ENCODE peak calls at places on chromosomes 1 and 21, in four cellular contexts. Q is CD8-positive, alpha-beta T cell; Z is neural progenitor cell; E is astrocyte of the cerebellum. F is an unnamed sample.

GRCh38 chr1:200619894-200620272 is 668 bp downstream of the KIF14 start:
- DNase-seq in Q (no peak), E (no peak), Z (no peak), F (no peak)

GRCh38 chr1:64915381-64916274 is 50.7 kb downstream of the JAK1 start:
- DNase-seq in Q (no peak), E (no peak), Z (no peak), F (no peak)

GRCh38 chr1:160789702-160790611 is 6.0 kb upstream of the LY9 start:
- DNase-seq in Q (no peak), E (no peak), Z (no peak), F (no peak)

GRCh38 chr1:172069535-172069934 is 228.2 kb downstream of the DNM3 start:
- DNase-seq in E (peak), Q (no peak), Z (no peak), F (no peak)

GRCh38 chr21:30257773-30258172 is 25.0 kb downstream of the KRTAP24-1 start:
- DNase-seq in Z (peak), Q (no peak), E (peak), F (peak)

GRCh38 chr1:2259668-2260392 is 31.7 kb downstream of the SKI start:
- DNase-seq in Z (no peak), E (no peak), Q (no peak), F (no peak)

GRCh38 chr1:24391882-24392603 is 21.5 kb downstream of the STPG1 start:
- DNase-seq in Q (peak), Z (peak), E (no peak), F (no peak)

GRCh38 chr1:63000508-63000907 is 216.6 kb downstream of the ATG4C start:
- DNase-seq in E (no peak), Q (no peak), Z (peak), F (no peak)

GRCh38 chr1:42952353-42953001 is 6.2 kb downstream of the SLC2A1 start:
- DNase-seq in Z (no peak), E (no peak), Q (peak), F (no peak)

GRCh38 chr21:38628426-38628825 is 130.1 kb upstream of the ERG start:
- DNase-seq in Z (no peak), E (no peak), Q (no peak), F (no peak)
- TF ChIP-seq CTCF in Z (no peak), E (no peak), Q (no peak), F (no peak)

DNA sequence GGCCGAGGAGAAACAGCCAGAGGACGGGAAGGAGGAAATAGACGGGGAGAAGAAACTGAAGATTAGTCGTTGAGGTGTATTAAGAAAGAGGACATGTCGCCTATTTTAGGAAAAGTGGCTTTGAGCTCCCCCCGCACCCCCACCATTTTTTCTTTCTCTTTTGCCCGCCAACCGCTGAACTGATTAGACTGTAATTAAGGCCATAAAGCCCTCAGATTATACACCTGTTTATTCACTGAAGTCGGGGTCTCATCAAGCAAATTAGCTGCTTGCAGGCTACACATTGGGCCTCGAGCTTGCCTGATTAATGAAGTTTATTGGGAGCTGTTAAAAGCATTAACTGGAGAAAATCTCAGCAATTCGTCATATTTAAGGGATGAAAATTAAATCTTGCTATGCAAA is 119.4 kb upstream of the RRP15 start:
- DNase-seq in Q (no peak), Z (peak), E (no peak), F (no peak)
- H3K4me3 ChIP-seq in Q (peak), Z (peak), E (peak), F (no peak)

DNA sequence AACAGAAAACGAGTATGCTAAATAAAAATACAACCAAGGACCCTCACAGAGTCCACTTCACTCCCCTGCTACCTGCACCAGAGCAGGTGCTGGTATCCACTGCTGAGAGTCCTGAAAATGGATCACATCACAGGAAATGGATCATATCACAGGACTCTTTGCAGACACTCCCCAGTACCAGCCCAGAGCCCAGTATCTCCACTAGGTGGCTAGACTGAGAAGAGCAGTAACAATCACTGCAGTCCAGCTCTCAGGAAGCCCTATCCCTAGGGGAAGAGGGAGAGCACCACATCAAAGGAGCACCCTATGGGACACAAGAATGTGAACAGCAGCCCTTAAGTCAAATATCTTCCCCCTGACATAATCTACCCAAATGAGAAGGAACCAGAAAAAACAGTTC is 28.0 kb downstream of the AGBL4 start:
- DNase-seq in E (no peak), Z (no peak), Q (no peak), F (no peak)
- TF ChIP-seq CTCF in E (no peak), Z (no peak), Q (no peak), F (no peak)

DNA sequence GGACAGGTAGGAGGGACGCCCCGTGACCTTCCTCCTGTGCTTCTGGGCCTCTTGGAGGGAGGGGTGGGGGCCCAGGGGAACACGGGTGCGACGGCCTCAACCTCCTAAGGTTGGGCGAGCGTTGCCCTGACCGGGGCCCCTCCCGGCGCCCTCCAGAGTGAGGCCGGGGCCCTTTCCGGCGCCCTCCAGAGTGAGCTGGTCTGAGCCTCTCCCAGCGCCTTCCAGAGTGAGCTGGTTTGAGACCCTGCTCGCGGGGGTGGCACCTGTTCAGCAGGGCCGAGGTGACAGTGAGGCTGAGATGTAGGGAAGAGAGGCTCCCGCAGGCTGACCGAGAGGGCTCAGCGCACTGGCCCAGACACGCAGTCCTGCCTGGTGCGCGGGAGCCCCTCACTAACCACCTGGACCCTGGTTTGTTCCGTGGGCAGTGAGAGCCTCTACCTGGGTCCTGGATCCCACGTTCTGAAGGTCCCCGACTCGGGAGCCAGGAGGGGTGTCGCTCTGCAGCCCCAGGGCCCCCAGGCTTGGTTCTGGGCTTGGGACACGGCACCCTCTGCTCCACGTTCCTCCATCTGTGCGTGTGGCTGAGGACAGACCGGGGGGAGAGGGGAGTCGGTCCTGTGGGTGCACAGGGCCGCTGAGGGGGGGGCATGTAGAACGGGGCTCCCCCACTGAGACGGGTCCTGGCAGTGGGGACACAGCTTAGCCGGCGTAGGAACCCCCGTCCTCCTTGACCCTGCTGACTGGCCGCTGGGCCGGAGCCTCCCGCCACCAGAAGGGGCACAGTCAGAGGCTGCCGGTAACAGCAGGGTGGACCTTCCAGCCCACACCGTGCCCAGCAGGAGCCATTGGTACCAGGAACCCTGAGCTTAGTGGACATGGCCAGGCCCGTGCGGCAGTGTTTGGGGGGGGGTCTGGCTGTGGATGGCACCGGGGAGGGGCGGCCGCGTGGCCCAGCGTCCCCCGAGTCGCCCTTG is 1.5 kb downstream of the COL6A1 start:
- DNase-seq in Q (no peak), Z (peak), E (no peak), F (no peak)
- H3K4me3 ChIP-seq in Q (no peak), Z (peak), E (peak), F (peak)

DNA sequence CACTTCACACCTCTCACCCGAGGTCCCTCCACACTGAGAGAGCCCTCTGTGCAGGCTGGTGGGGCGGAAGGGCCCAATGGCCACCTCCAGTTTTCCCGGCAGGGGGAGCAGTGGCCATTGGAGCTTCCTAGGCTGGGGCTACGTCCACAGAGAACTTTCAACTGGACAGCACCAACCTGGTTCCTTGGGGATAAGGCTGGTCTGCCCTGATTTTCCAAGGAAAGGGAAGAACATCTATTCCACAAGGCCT is 20.3 kb upstream of the LAPTM5 start:
- DNase-seq in E (no peak), Z (no peak), Q (no peak), F (no peak)
- TF ChIP-seq CTCF in E (peak), Z (peak), Q (no peak), F (peak)

DNA sequence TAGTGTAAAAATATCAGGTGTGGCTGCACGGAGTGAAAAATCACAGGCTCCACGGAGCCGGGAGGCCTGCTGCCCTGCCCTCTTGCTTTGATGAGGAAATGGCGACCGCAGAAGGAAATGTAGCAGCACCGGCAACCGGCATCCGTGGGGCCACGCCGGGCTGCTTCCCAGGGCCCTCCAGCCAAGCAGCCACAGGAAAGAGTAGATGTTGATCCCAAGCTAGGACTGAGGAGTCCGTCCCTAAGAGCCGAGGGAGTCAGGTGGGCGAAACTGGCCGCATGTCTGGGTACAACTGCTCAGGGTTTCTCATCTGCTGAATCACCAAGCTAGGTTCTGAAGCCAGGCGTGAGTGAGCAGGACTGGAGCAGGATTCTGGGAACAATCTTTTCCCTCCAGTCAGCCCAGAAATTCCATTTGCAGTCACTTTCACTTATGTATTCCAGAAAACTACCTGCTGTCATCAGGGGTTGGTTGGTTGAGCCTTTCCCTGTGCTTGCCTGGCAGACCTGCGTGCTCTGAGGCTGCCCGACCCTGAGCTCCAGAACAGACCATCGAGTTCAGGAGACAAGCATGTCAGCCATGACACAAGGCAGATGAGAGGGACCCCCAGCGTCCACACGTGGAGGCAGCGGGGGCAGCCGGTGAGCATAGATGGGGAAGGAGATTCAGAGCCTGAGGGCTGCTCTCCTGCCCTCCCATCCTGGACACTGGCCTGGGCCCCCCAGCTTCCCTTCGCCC is 5.8 kb upstream of the ITGB2 start:
- DNase-seq in Q (peak), E (no peak), Z (no peak), F (no peak)
- H3K4me3 ChIP-seq in Q (peak), E (no peak), Z (no peak), F (no peak)

F was measured in HFF-Myc.